ENCODE peak calls at places on chromosomes 3 and 15, in ten cellular contexts. Z, C, O, Q, M, B, E, P, A and J are unnamed samples.

GRCh38 chr15:40486066-40486770 is 15.4 kb downstream of the CHST14 start:
- DNase-seq in Z (no peak), C (no peak), O (no peak), Q (no peak), M (no peak), B (no peak), E (no peak), P (no peak), A (no peak), J (no peak)

GRCh38 chr15:83061680-83062079 is 5.4 kb downstream of the BTBD1 start:
- DNase-seq in Z (no peak), C (peak; percentile 86), O (no peak), Q (no peak), M (peak; percentile 40), B (peak; percentile 86), E (peak; percentile 5), P (no peak), A (no peak), J (no peak)

GRCh38 chr3:17607905-17608304 is 134.5 kb downstream of the TBC1D5 start:
- DNase-seq in Z (no peak), C (no peak), O (no peak), Q (no peak), M (no peak), B (no peak), E (no peak), P (no peak), A (no peak), J (no peak)

GRCh38 chr3:11379824-11380281 is 107.7 kb downstream of the ATG7 start:
- DNase-seq in Z (no peak), C (peak; percentile 59), O (no peak), Q (no peak), M (no peak), B (peak; percentile 51), E (no peak), P (no peak), A (no peak), J (no peak)

GRCh38 chr3:184154909-184155643 is at the start of gene DVL3:
- DNase-seq in Z (peak; percentile 45), C (peak; percentile 55), O (peak; percentile 50), Q (no peak), M (peak; percentile 84), B (peak; percentile 37), E (peak; percentile 88), P (no peak), A (peak; percentile 97), J (no peak)

GRCh38 chr15:25710184-25710583 is 152.9 kb downstream of the ATP10A start:
- DNase-seq in Z (peak; percentile 35), C (no peak), O (peak; percentile 18), Q (no peak), M (peak; percentile 80), B (no peak), E (peak; percentile 81), P (no peak), A (peak; percentile 72), J (no peak)

GRCh38 chr15:98583758-98584157 is 64.6 kb upstream of the IGF1R start:
- DNase-seq in Z (no peak), C (no peak), O (no peak), Q (no peak), M (no peak), B (no peak), E (no peak), P (no peak), A (no peak), J (no peak)

GRCh38 chr3:146468234-146468931 is 978 bp downstream of the PLSCR2 start:
- DNase-seq in Z (no peak), C (peak; percentile 8), O (no peak), Q (no peak), M (no peak), B (no peak), E (no peak), P (no peak), A (no peak), J (no peak)

GRCh38 chr3:157100997-157101396 is 59.0 kb downstream of the CCNL1 start:
- DNase-seq in Z (no peak), C (no peak), O (no peak), Q (peak; percentile 22), M (no peak), B (no peak), E (no peak), P (no peak), A (no peak), J (no peak)

GRCh38 chr3:157100079-157100477 is 59.9 kb downstream of the CCNL1 start:
- DNase-seq in Z (no peak), C (no peak), O (no peak), Q (peak; percentile 28), M (no peak), B (no peak), E (no peak), P (no peak), A (no peak), J (no peak)

GRCh38 chr3:157098121-157098822 is 61.7 kb downstream of the CCNL1 start:
- DNase-seq in Z (no peak), C (peak; percentile 85), O (no peak), Q (no peak), M (no peak), B (peak; percentile 83), E (no peak), P (no peak), A (no peak), J (no peak)

GRCh38 chr3:157098823-157099185 is 61.1 kb downstream of the CCNL1 start:
- DNase-seq in Z (no peak), C (peak; percentile 74), O (no peak), Q (peak; percentile 21), M (no peak), B (peak; percentile 72), E (no peak), P (no peak), A (no peak), J (no peak)

GRCh38 chr3:157099337-157100078 is 60.4 kb downstream of the CCNL1 start:
- DNase-seq in Z (no peak), C (peak; percentile 77), O (no peak), Q (peak; percentile 83), M (no peak), B (peak; percentile 73), E (no peak), P (no peak), A (no peak), J (no peak)
- H3K4me1 ChIP-seq in Z (peaks cover 4% of the 10 kb centered on the region), C (peaks cover 6% of the 10 kb centered on the region), O (peaks cover 45% of the 10 kb centered on the region), Q (peaks cover 11% of the 10 kb centered on the region), M (peaks cover 9% of the 10 kb centered on the region), B (peaks cover 16% of the 10 kb centered on the region), E (no peaks in the 10 kb centered on the region), P (no peaks in the 10 kb centered on the region), A (peaks cover 10% of the 10 kb centered on the region), J (peaks cover 29% of the 10 kb centered on the region)

GRCh38 chr3:4350789-4351163 is 47.6 kb downstream of the SETMAR start:
- DNase-seq in Z (peak; percentile 70), C (peak; percentile 67), O (peak; percentile 53), Q (peak; percentile 33), M (peak; percentile 86), B (peak; percentile 55), E (peak; percentile 67), P (peak; percentile 37), A (peak; percentile 64), J (peak; percentile 5)

GRCh38 chr3:4356225-4356540 is 53.0 kb downstream of the SETMAR start:
- DNase-seq in Z (no peak), C (no peak), O (no peak), Q (no peak), M (no peak), B (no peak), E (no peak), P (no peak), A (peak; percentile 39), J (no peak)

GRCh38 chr3:4355401-4356224 is 52.4 kb downstream of the SETMAR start:
- DNase-seq in Z (no peak), C (peak; percentile 1), O (peak; percentile 24), Q (no peak), M (peak; percentile 36), B (no peak), E (peak; percentile 8), P (no peak), A (peak; percentile 55), J (no peak)

GRCh38 chr3:4351872-4352271 is 48.7 kb downstream of the SETMAR start:
- DNase-seq in Z (no peak), C (no peak), O (no peak), Q (no peak), M (no peak), B (peak; percentile 14), E (no peak), P (no peak), A (no peak), J (no peak)

DNA sequence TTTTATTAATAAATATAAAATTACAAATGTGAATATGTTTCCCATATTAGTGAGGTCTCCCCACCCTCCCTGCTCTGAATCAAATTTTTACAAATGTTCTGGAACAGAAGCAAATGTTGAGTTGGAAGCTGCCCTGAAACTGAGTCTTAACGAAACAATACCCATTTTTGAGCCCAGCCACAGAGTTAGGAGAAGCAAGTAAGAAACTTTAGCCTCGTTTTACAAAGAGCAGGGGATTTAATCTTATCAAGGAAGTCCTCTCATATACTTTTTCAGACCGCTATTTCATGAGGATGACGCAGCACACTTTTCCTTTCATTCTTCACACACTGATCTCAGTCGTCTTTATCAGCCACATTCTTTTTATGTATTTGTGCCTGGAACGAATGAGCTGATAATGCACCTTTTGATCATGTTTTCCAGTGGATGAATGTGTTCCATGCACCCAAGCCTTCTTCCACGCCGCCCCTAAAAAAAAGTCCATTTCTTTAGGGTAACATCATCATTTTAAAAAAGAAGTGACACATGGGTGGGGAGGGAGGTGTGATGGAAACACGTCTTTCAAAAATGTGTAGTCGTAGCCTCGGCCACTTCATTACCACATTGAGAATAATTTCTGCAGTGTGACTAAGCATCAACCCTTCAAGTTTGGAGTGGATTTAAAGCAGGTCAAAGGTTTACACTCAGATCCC is 48.1 kb downstream of the SETMAR start:
- DNase-seq in Z (no peak), C (peak; percentile 68), O (no peak), Q (no peak), M (peak; percentile 31), B (peak; percentile 65), E (no peak), P (no peak), A (no peak), J (no peak)
- H3K4me2 ChIP-seq in Z (peak overlapping the region; percentile 62), C (no peak overlapping the region), O (no peak overlapping the region), Q (no peak overlapping the region), M (peak overlapping the region; percentile 70), B (peak overlapping the region; percentile 75), E (no peak overlapping the region), P (no peak overlapping the region), A (no peak overlapping the region), J (no peak overlapping the region)

DNA sequence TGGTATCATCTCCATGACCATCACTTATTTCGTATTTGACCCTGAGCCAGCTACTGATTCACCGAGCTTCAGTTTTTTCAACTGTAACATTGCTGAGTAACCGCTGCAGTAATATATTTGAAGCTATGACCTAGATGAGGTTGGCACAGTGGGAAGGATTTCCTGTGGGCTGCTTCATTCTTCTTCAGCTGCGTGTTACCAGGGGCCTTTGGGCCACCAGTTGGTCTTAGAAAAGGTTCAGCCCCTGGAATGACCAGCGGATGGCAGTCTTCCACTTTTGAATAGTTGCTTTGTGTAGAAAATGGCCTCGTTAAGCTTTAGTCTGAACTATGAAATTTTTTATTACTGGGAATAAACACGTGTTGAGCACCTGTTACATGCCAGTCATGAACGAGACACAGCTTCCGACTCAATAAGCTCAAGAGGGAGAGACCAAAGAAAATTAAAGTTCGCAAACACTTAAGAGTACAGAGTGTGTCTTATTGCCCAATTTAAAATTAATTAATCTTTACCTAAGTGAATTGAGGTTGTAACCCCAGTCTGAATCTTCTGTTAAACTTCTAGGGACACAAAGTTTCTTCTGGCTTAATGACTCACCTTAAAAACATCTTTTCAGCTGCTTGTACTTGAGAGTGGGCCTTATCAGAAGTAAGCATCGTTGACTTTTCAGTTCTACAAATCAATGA is 57.6 kb upstream of the NR2E3 start:
- DNase-seq in Z (peak; percentile 97), C (peak; percentile 98), O (peak; percentile 44), Q (no peak), M (peak; percentile 74), B (peak; percentile 98), E (peak; percentile 68), P (peak; percentile 65), A (peak; percentile 55), J (no peak)
- TF ChIP-seq CTCF in Z (peak; percentile 91), C (peak; percentile 50), O (peak; percentile 60), Q (no peak), M (peak; percentile 56), B (peak; percentile 76), E (peak; percentile 69), P (peak; percentile 68), A (peak; percentile 75), J (peak; percentile 28)

GRCh38 chr3:172209333-172210321 is 170.2 kb downstream of the FNDC3B start:
- DNase-seq in Z (no peak), C (peak; percentile 22), O (no peak), Q (no peak), M (no peak), B (no peak), E (no peak), P (no peak), A (no peak), J (no peak)
- H3K4me1 ChIP-seq in Z (peaks cover 80% of the 10 kb centered on the region), C (no peaks in the 10 kb centered on the region), O (peaks cover 69% of the 10 kb centered on the region), Q (peaks cover 23% of the 10 kb centered on the region), M (peaks cover 20% of the 10 kb centered on the region), B (peaks cover 63% of the 10 kb centered on the region), E (peaks cover 10% of the 10 kb centered on the region), P (no peaks in the 10 kb centered on the region), A (peaks cover 13% of the 10 kb centered on the region), J (peaks cover 20% of the 10 kb centered on the region)